ENCODE peak calls at places on chromosomes 11 and 22, in seven cellular contexts. One of them, this sample, is unnamed.

GRCh38 chr22:45270095-45271020 is 14.4 kb upstream of the UPK3A start:
- DNase-seq in cardiac muscle cell: no peak
- DNase-seq in CD8-positive, alpha-beta T cell: no peak
- DNase-seq in psoas muscle: no peak
- DNase-seq in hepatocyte: no peak
- DNase-seq in mesendoderm: no peak
- DNase-seq in fibroblast of lung: no peak
- DNase-seq in this sample: no peak

GRCh38 chr11:76614471-76615183 is 55.9 kb downstream of the LRRC32 start:
- DNase-seq in cardiac muscle cell: peak; percentile 55
- DNase-seq in CD8-positive, alpha-beta T cell: no peak
- DNase-seq in psoas muscle: peak; percentile 69
- DNase-seq in hepatocyte: no peak
- DNase-seq in mesendoderm: peak; percentile 33
- DNase-seq in fibroblast of lung: peak; percentile 34
- DNase-seq in this sample: peak; percentile 24

GRCh38 chr11:16958833-16959232 is 55.4 kb downstream of the PLEKHA7 start:
- DNase-seq in cardiac muscle cell: no peak
- DNase-seq in CD8-positive, alpha-beta T cell: no peak
- DNase-seq in psoas muscle: no peak
- DNase-seq in hepatocyte: no peak
- DNase-seq in mesendoderm: no peak
- DNase-seq in fibroblast of lung: no peak
- DNase-seq in this sample: no peak

GRCh38 chr22:32232447-32232846 is 22.7 kb downstream of the SLC5A4 start:
- DNase-seq in cardiac muscle cell: no peak
- DNase-seq in CD8-positive, alpha-beta T cell: no peak
- DNase-seq in psoas muscle: no peak
- DNase-seq in hepatocyte: no peak
- DNase-seq in mesendoderm: no peak
- DNase-seq in fibroblast of lung: no peak
- DNase-seq in this sample: no peak

GRCh38 chr11:133681901-133682300 is 149.6 kb upstream of the OPCML start:
- DNase-seq in cardiac muscle cell: no peak
- DNase-seq in CD8-positive, alpha-beta T cell: no peak
- DNase-seq in psoas muscle: no peak
- DNase-seq in hepatocyte: no peak
- DNase-seq in mesendoderm: peak; percentile 73
- DNase-seq in fibroblast of lung: no peak
- DNase-seq in this sample: no peak

GRCh38 chr11:82995754-82996398 is 75.8 kb downstream of the RAB30 start:
- DNase-seq in cardiac muscle cell: peak; percentile 84
- DNase-seq in CD8-positive, alpha-beta T cell: no peak
- DNase-seq in psoas muscle: peak; percentile 70
- DNase-seq in hepatocyte: no peak
- DNase-seq in mesendoderm: no peak
- DNase-seq in fibroblast of lung: peak; percentile 80
- DNase-seq in this sample: no peak

GRCh38 chr11:68345776-68346728 is 33.7 kb downstream of the LRP5 start:
- DNase-seq in cardiac muscle cell: peak; percentile 23
- DNase-seq in CD8-positive, alpha-beta T cell: no peak
- DNase-seq in psoas muscle: peak; percentile 76
- DNase-seq in hepatocyte: no peak
- DNase-seq in mesendoderm: no peak
- DNase-seq in fibroblast of lung: no peak
- DNase-seq in this sample: no peak

GRCh38 chr22:26906464-26906863 is 249.1 kb downstream of the MIAT start:
- DNase-seq in cardiac muscle cell: no peak
- DNase-seq in CD8-positive, alpha-beta T cell: no peak
- DNase-seq in psoas muscle: no peak
- DNase-seq in hepatocyte: no peak
- DNase-seq in mesendoderm: no peak
- DNase-seq in fibroblast of lung: no peak
- DNase-seq in this sample: no peak

GRCh38 chr11:62472063-62472884 is 53.4 kb downstream of the SCGB1A1 start:
- DNase-seq in cardiac muscle cell: peak; percentile 55
- DNase-seq in CD8-positive, alpha-beta T cell: no peak
- DNase-seq in psoas muscle: no peak
- DNase-seq in hepatocyte: peak; percentile 68
- DNase-seq in mesendoderm: peak; percentile 60
- DNase-seq in fibroblast of lung: peak; percentile 69
- DNase-seq in this sample: no peak

GRCh38 chr11:65672180-65672860 is 9.6 kb upstream of the RELA start:
- DNase-seq in cardiac muscle cell: no peak
- DNase-seq in CD8-positive, alpha-beta T cell: no peak
- DNase-seq in psoas muscle: no peak
- DNase-seq in hepatocyte: no peak
- DNase-seq in mesendoderm: no peak
- DNase-seq in fibroblast of lung: no peak
- DNase-seq in this sample: no peak

GRCh38 chr22:25066861-25067435 is 114.4 kb downstream of the KIAA1671 start:
- DNase-seq in cardiac muscle cell: no peak
- DNase-seq in CD8-positive, alpha-beta T cell: no peak
- DNase-seq in psoas muscle: no peak
- DNase-seq in hepatocyte: no peak
- DNase-seq in mesendoderm: no peak
- DNase-seq in fibroblast of lung: no peak
- DNase-seq in this sample: no peak

GRCh38 chr11:117796456-117797428 is at the start of gene DSCAML1:
- DNase-seq in cardiac muscle cell: no peak
- DNase-seq in CD8-positive, alpha-beta T cell: no peak
- DNase-seq in psoas muscle: no peak
- DNase-seq in hepatocyte: peak; percentile 70
- DNase-seq in mesendoderm: peak; percentile 27
- DNase-seq in fibroblast of lung: no peak
- DNase-seq in this sample: no peak

GRCh38 chr22:46045459-46046298 is 68.7 kb upstream of the WNT7B start:
- DNase-seq in cardiac muscle cell: no peak
- DNase-seq in CD8-positive, alpha-beta T cell: no peak
- DNase-seq in psoas muscle: peak; percentile 75
- DNase-seq in hepatocyte: no peak
- DNase-seq in mesendoderm: no peak
- DNase-seq in fibroblast of lung: no peak
- DNase-seq in this sample: no peak

GRCh38 chr11:100442017-100442416 is 245.1 kb upstream of the ARHGAP42 start:
- DNase-seq in cardiac muscle cell: no peak
- DNase-seq in CD8-positive, alpha-beta T cell: no peak
- DNase-seq in psoas muscle: no peak
- DNase-seq in hepatocyte: no peak
- DNase-seq in mesendoderm: no peak
- DNase-seq in fibroblast of lung: no peak
- DNase-seq in this sample: no peak

GRCh38 chr22:38973289-38974169 is 8.6 kb upstream of the APOBEC3B start:
- DNase-seq in cardiac muscle cell: peak; percentile 40
- DNase-seq in CD8-positive, alpha-beta T cell: peak; percentile 65
- DNase-seq in psoas muscle: peak; percentile 46
- DNase-seq in hepatocyte: peak; percentile 65
- DNase-seq in mesendoderm: peak; percentile 76
- DNase-seq in fibroblast of lung: peak; percentile 16
- DNase-seq in this sample: peak; percentile 24

GRCh38 chr11:61509058-61510029 is 795 bp downstream of the LRRC10B start:
- DNase-seq in cardiac muscle cell: peak; percentile 72
- DNase-seq in CD8-positive, alpha-beta T cell: peak; percentile 30
- DNase-seq in psoas muscle: peak; percentile 84
- DNase-seq in hepatocyte: peak; percentile 93
- DNase-seq in mesendoderm: peak; percentile 97
- DNase-seq in fibroblast of lung: peak; percentile 73
- DNase-seq in this sample: peak; percentile 54

GRCh38 chr11:82756765-82757650 is 23.3 kb upstream of the FAM181B start:
- DNase-seq in cardiac muscle cell: no peak
- DNase-seq in CD8-positive, alpha-beta T cell: no peak
- DNase-seq in psoas muscle: no peak
- DNase-seq in hepatocyte: no peak
- DNase-seq in mesendoderm: no peak
- DNase-seq in fibroblast of lung: no peak
- DNase-seq in this sample: peak; percentile 14

GRCh38 chr11:128501576-128502549 is 85.5 kb downstream of the ETS1 start:
- DNase-seq in cardiac muscle cell: peak; percentile 91
- DNase-seq in CD8-positive, alpha-beta T cell: no peak
- DNase-seq in psoas muscle: no peak
- DNase-seq in hepatocyte: no peak
- DNase-seq in mesendoderm: peak; percentile 43
- DNase-seq in fibroblast of lung: peak; percentile 96
- DNase-seq in this sample: no peak

GRCh38 chr11:66880484-66881211 is 23.8 kb downstream of the LRFN4 start:
- DNase-seq in cardiac muscle cell: no peak
- DNase-seq in CD8-positive, alpha-beta T cell: peak; percentile 16
- DNase-seq in psoas muscle: peak; percentile 58
- DNase-seq in hepatocyte: no peak
- DNase-seq in mesendoderm: peak; percentile 50
- DNase-seq in fibroblast of lung: peak; percentile 20
- DNase-seq in this sample: no peak

GRCh38 chr22:46537946-46538815 is 761 bp upstream of the CELSR1 start:
- DNase-seq in cardiac muscle cell: peak; percentile 45
- DNase-seq in CD8-positive, alpha-beta T cell: no peak
- DNase-seq in psoas muscle: peak; percentile 48
- DNase-seq in hepatocyte: peak; percentile 54
- DNase-seq in mesendoderm: peak; percentile 48
- DNase-seq in fibroblast of lung: peak; percentile 65
- DNase-seq in this sample: no peak

GRCh38 chr22:22824340-22825212 is 63.0 kb upstream of the IGLL5 start:
- DNase-seq in cardiac muscle cell: no peak
- DNase-seq in CD8-positive, alpha-beta T cell: no peak
- DNase-seq in psoas muscle: no peak
- DNase-seq in hepatocyte: no peak
- DNase-seq in mesendoderm: no peak
- DNase-seq in fibroblast of lung: no peak
- DNase-seq in this sample: no peak

GRCh38 chr22:22822106-22822505 is 65.5 kb upstream of the IGLL5 start:
- DNase-seq in cardiac muscle cell: no peak
- DNase-seq in CD8-positive, alpha-beta T cell: no peak
- DNase-seq in psoas muscle: no peak
- DNase-seq in hepatocyte: no peak
- DNase-seq in mesendoderm: no peak
- DNase-seq in fibroblast of lung: no peak
- DNase-seq in this sample: no peak

GRCh38 chr22:22823126-22823804 is 64.4 kb upstream of the IGLL5 start:
- DNase-seq in cardiac muscle cell: no peak
- DNase-seq in CD8-positive, alpha-beta T cell: no peak
- DNase-seq in psoas muscle: no peak
- DNase-seq in hepatocyte: no peak
- DNase-seq in mesendoderm: no peak
- DNase-seq in fibroblast of lung: no peak
- DNase-seq in this sample: no peak

GRCh38 chr22:22827187-22827948 is 60.2 kb upstream of the IGLL5 start:
- DNase-seq in cardiac muscle cell: no peak
- DNase-seq in CD8-positive, alpha-beta T cell: no peak
- DNase-seq in psoas muscle: no peak
- DNase-seq in hepatocyte: no peak
- DNase-seq in mesendoderm: peak; percentile 3
- DNase-seq in fibroblast of lung: no peak
- DNase-seq in this sample: no peak

GRCh38 chr22:22825213-22825593 is 62.4 kb upstream of the IGLL5 start:
- DNase-seq in cardiac muscle cell: no peak
- DNase-seq in CD8-positive, alpha-beta T cell: no peak
- DNase-seq in psoas muscle: no peak
- DNase-seq in hepatocyte: no peak
- DNase-seq in mesendoderm: no peak
- DNase-seq in fibroblast of lung: no peak
- DNase-seq in this sample: no peak
- H3K27me3 ChIP-seq in cardiac muscle cell: no peaks in the 10 kb centered on the region
- H3K27me3 ChIP-seq in CD8-positive, alpha-beta T cell: no peaks in the 10 kb centered on the region
- H3K27me3 ChIP-seq in psoas muscle: no peaks in the 10 kb centered on the region
- H3K27me3 ChIP-seq in hepatocyte: peaks cover 7% of the 10 kb centered on the region
- H3K27me3 ChIP-seq in mesendoderm: no peaks in the 10 kb centered on the region
- H3K27me3 ChIP-seq in fibroblast of lung: no peaks in the 10 kb centered on the region
- H3K27me3 ChIP-seq in this sample: no peaks in the 10 kb centered on the region

GRCh38 chr22:41523464-41524221 is 20.6 kb downstream of the POLR3H start:
- DNase-seq in cardiac muscle cell: peak; percentile 37
- DNase-seq in CD8-positive, alpha-beta T cell: no peak
- DNase-seq in psoas muscle: no peak
- DNase-seq in hepatocyte: no peak
- DNase-seq in mesendoderm: peak; percentile 36
- DNase-seq in fibroblast of lung: peak; percentile 55
- DNase-seq in this sample: no peak
- H3K27ac ChIP-seq in cardiac muscle cell: peak overlapping the region; percentile 45
- H3K27ac ChIP-seq in CD8-positive, alpha-beta T cell: no peak overlapping the region
- H3K27ac ChIP-seq in psoas muscle: peak overlapping the region; percentile 72
- H3K27ac ChIP-seq in hepatocyte: peak overlapping the region; percentile 78
- H3K27ac ChIP-seq in mesendoderm: no peak overlapping the region
- H3K27ac ChIP-seq in fibroblast of lung: peak overlapping the region; percentile 98
- H3K27ac ChIP-seq in this sample: peak overlapping the region; percentile 60

GRCh38 chr11:114135737-114136151 is 76.2 kb downstream of the ZBTB16 start:
- DNase-seq in cardiac muscle cell: peak; percentile 80
- DNase-seq in CD8-positive, alpha-beta T cell: no peak
- DNase-seq in psoas muscle: no peak
- DNase-seq in hepatocyte: no peak
- DNase-seq in mesendoderm: peak; percentile 94
- DNase-seq in fibroblast of lung: peak; percentile 29
- DNase-seq in this sample: no peak
- H3K4me1 ChIP-seq in cardiac muscle cell: no peaks in the 10 kb centered on the region
- H3K4me1 ChIP-seq in CD8-positive, alpha-beta T cell: no peaks in the 10 kb centered on the region
- H3K4me1 ChIP-seq in psoas muscle: peaks cover 97% of the 10 kb centered on the region
- H3K4me1 ChIP-seq in hepatocyte: peaks cover 54% of the 10 kb centered on the region
- H3K4me1 ChIP-seq in mesendoderm: peaks cover 9% of the 10 kb centered on the region
- H3K4me1 ChIP-seq in fibroblast of lung: no peaks in the 10 kb centered on the region
- H3K4me1 ChIP-seq in this sample: peaks cover 37% of the 10 kb centered on the region

DNA sequence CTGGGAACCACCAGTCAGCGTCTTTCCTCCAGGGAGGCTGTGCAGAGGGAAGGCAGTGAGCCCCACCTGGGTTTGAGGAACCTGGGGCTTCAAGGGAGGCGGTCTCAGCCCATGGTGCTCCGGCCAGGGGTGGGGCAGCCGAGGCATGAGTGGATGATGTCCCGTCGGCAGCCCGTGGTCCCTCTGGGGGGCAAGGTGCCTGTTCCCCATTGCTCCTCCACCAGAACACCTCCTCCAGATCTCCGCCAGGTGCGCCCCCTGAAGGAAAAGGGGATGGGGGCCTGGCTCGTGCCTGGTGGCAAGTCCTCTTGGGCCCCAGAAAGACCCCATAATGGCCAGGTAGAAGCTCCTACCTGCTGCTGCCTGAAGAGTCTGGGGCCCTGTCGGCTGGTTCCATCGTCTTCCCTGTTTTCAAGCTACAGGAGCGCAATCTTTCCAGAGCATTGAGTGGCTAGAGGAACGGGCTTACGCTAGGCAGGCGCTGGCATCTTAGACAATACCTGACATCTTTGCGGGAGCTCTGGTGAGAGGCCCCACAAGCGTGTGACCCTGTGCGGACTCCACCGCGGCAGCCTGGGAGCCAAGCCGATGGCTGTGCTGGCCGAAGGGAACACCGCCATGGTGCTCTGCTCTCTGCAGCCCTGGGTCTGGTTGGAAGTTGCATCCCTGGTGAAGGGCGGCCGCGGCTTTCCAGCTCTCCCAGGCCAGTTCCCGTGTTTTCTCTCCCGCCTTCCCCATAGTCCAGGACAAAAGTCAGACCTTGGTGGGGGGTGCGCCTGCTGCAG is 94.3 kb downstream of the KCNQ1 start:
- DNase-seq in cardiac muscle cell: no peak
- DNase-seq in CD8-positive, alpha-beta T cell: no peak
- DNase-seq in psoas muscle: peak; percentile 47
- DNase-seq in hepatocyte: no peak
- DNase-seq in mesendoderm: no peak
- DNase-seq in fibroblast of lung: no peak
- DNase-seq in this sample: no peak
- H3K27me3 ChIP-seq in cardiac muscle cell: no peaks in the 10 kb centered on the region
- H3K27me3 ChIP-seq in CD8-positive, alpha-beta T cell: no peaks in the 10 kb centered on the region
- H3K27me3 ChIP-seq in psoas muscle: peaks cover 4% of the 10 kb centered on the region
- H3K27me3 ChIP-seq in hepatocyte: no peaks in the 10 kb centered on the region
- H3K27me3 ChIP-seq in mesendoderm: no peaks in the 10 kb centered on the region
- H3K27me3 ChIP-seq in fibroblast of lung: no peaks in the 10 kb centered on the region
- H3K27me3 ChIP-seq in this sample: no peaks in the 10 kb centered on the region